ENCODE peak calls at places on chromosomes 5 and 9, in nine cellular contexts. B is HCT116, C is AG04450, X is psoas muscle, J is hepatocyte, G is A549, R is lower lobe of right lung, L is HepG2, E is body of pancreas. Z is an unnamed sample.

GRCh38 chr9:134551657-134552348 is 89.8 kb upstream of the COL5A1 start:
- DNase-seq in B (no peak), C (no peak), X (peak), J (peak), G (peak), R (peak), L (no peak), E (no peak), Z (peak)

GRCh38 chr5:128035689-128036088 is 47.9 kb upstream of the SLC12A2 start:
- DNase-seq in B (no peak), C (no peak), X (no peak), J (no peak), G (no peak), R (no peak), L (no peak), E (no peak), Z (no peak)

GRCh38 chr9:130053109-130053503 is 600 bp upstream of the GPR107 start:
- DNase-seq in B (no peak), C (no peak), X (no peak), J (no peak), G (no peak), R (no peak), L (no peak), E (no peak), Z (no peak)

GRCh38 chr9:84374516-84374915 is 34.0 kb upstream of the SLC28A3 start:
- DNase-seq in B (no peak), C (no peak), X (no peak), J (no peak), G (no peak), R (no peak), L (no peak), E (no peak), Z (no peak)

GRCh38 chr9:134396258-134396742 is 70.0 kb downstream of the RXRA start:
- DNase-seq in B (no peak), C (no peak), X (no peak), J (no peak), G (no peak), R (peak), L (no peak), E (no peak), Z (no peak)

GRCh38 chr5:96703384-96703910 is 41.3 kb downstream of the CAST start:
- DNase-seq in B (no peak), C (no peak), X (no peak), J (peak), G (no peak), R (no peak), L (peak), E (peak), Z (no peak)

GRCh38 chr9:96344458-96345180 is 38.9 kb downstream of the SLC35D2 start:
- DNase-seq in B (peak), C (peak), X (no peak), J (peak), G (peak), R (no peak), L (peak), E (peak), Z (peak)

GRCh38 chr5:10457682-10458574 is 16.2 kb downstream of the ROPN1L start:
- DNase-seq in B (no peak), C (no peak), X (no peak), J (no peak), G (peak), R (no peak), L (no peak), E (no peak), Z (no peak)

GRCh38 chr5:72486371-72486770 is 20.8 kb downstream of the ZNF366 start:
- DNase-seq in B (no peak), C (no peak), X (no peak), J (no peak), G (no peak), R (no peak), L (no peak), E (no peak), Z (no peak)

GRCh38 chr5:177369050-177369912 is 11.6 kb downstream of the RGS14 start:
- DNase-seq in B (no peak), C (no peak), X (no peak), J (peak), G (peak), R (no peak), L (no peak), E (peak), Z (peak)

GRCh38 chr9:114745108-114745848 is 60.6 kb downstream of the TNFSF15 start:
- DNase-seq in B (no peak), C (no peak), X (no peak), J (no peak), G (no peak), R (no peak), L (no peak), E (no peak), Z (no peak)

GRCh38 chr5:60805470-60805869 is 38.6 kb downstream of the ELOVL7 start:
- DNase-seq in B (no peak), C (no peak), X (no peak), J (no peak), G (no peak), R (no peak), L (no peak), E (no peak), Z (peak)

GRCh38 chr9:96219615-96220257 is 82.2 kb downstream of the HSD17B3 start:
- DNase-seq in B (no peak), C (no peak), X (peak), J (peak), G (no peak), R (peak), L (no peak), E (peak), Z (peak)

GRCh38 chr5:134458234-134458633 is 46.6 kb upstream of the CDKN2AIPNL start:
- DNase-seq in B (no peak), C (no peak), X (peak), J (peak), G (no peak), R (peak), L (no peak), E (peak), Z (no peak)

GRCh38 chr9:37430841-37431597 is 8.5 kb downstream of the GRHPR start:
- DNase-seq in B (no peak), C (no peak), X (no peak), J (peak), G (no peak), R (no peak), L (peak), E (no peak), Z (no peak)

GRCh38 chr5:11869203-11869602 is 35.0 kb downstream of the CTNND2 start:
- DNase-seq in B (no peak), C (no peak), X (no peak), J (no peak), G (no peak), R (no peak), L (no peak), E (no peak), Z (no peak)

GRCh38 chr9:776086-776485 is 65.4 kb upstream of the DMRT1 start:
- DNase-seq in B (no peak), C (no peak), X (no peak), J (no peak), G (no peak), R (no peak), L (no peak), E (no peak), Z (no peak)

GRCh38 chr5:147753783-147754182 is 28.7 kb downstream of the JAKMIP2 start:
- DNase-seq in B (no peak), C (no peak), X (no peak), J (no peak), G (no peak), R (no peak), L (no peak), E (no peak), Z (no peak)

GRCh38 chr5:161850491-161850890 is 2.6 kb downstream of the GABRA1 start:
- DNase-seq in B (no peak), C (no peak), X (no peak), J (no peak), G (no peak), R (no peak), L (no peak), E (no peak), Z (no peak)

GRCh38 chr9:13607746-13608445 is 328.4 kb upstream of the MPDZ start:
- DNase-seq in B (no peak), C (no peak), X (no peak), J (peak), G (no peak), R (no peak), L (no peak), E (no peak), Z (no peak)

GRCh38 chr5:179404321-179405053 is 59.2 kb upstream of the ADAMTS2 start:
- DNase-seq in B (no peak), C (no peak), X (no peak), J (peak), G (no peak), R (no peak), L (no peak), E (no peak), Z (no peak)

GRCh38 chr5:76086060-76086459 is 2.9 kb downstream of the SV2C start:
- DNase-seq in B (no peak), C (no peak), X (no peak), J (no peak), G (no peak), R (no peak), L (no peak), E (no peak), Z (no peak)

GRCh38 chr5:156735477-156735876 is 114.6 kb upstream of the PPP1R2B start:
- DNase-seq in B (no peak), C (no peak), X (no peak), J (no peak), G (no peak), R (no peak), L (no peak), E (no peak), Z (no peak)

GRCh38 chr5:134738963-134739661 is 764 bp downstream of the CAMLG start:
- DNase-seq in B (peak), C (no peak), X (no peak), J (peak), G (peak), R (no peak), L (peak), E (peak), Z (peak)

GRCh38 chr9:72978724-72979123 is 25.9 kb upstream of the ALDH1A1 start:
- DNase-seq in B (no peak), C (no peak), X (no peak), J (no peak), G (peak), R (no peak), L (no peak), E (no peak), Z (peak)

GRCh38 chr9:69822091-69822750 is 1.6 kb downstream of the CFAP95 start:
- DNase-seq in B (no peak), C (no peak), X (no peak), J (no peak), G (peak), R (no peak), L (no peak), E (no peak), Z (no peak)

GRCh38 chr9:10062629-10063395 is 550.0 kb downstream of the PTPRD start:
- DNase-seq in B (no peak), C (no peak), X (no peak), J (peak), G (no peak), R (no peak), L (no peak), E (no peak), Z (peak)

GRCh38 chr9:127159949-127160610 is 37.6 kb upstream of the ANGPTL2 start:
- DNase-seq in B (no peak), C (no peak), X (no peak), J (no peak), G (no peak), R (no peak), L (no peak), E (no peak), Z (no peak)

GRCh38 chr5:160508780-160509361 is 87.2 kb downstream of the PTTG1 start:
- DNase-seq in B (peak), C (peak), X (no peak), J (peak), G (peak), R (no peak), L (peak), E (peak), Z (peak)

GRCh38 chr9:127417130-127418036 is 6.8 kb upstream of the ZNF79 start:
- DNase-seq in B (no peak), C (no peak), X (no peak), J (no peak), G (peak), R (no peak), L (no peak), E (no peak), Z (peak)

GRCh38 chr5:13771011-13771571 is 173.4 kb downstream of the DNAH5 start:
- DNase-seq in B (no peak), C (peak), X (no peak), J (no peak), G (no peak), R (no peak), L (no peak), E (no peak), Z (no peak)

GRCh38 chr9:36940881-36941280 is 93.2 kb downstream of the PAX5 start:
- DNase-seq in B (no peak), C (no peak), X (no peak), J (no peak), G (no peak), R (no peak), L (no peak), E (no peak), Z (no peak)

GRCh38 chr5:10674582-10674981 is 86.5 kb downstream of the DAP start:
- DNase-seq in B (no peak), C (no peak), X (no peak), J (no peak), G (no peak), R (no peak), L (no peak), E (no peak), Z (no peak)

GRCh38 chr9:76415154-76415553 is 20.9 kb upstream of the RFK start:
- DNase-seq in B (no peak), C (no peak), X (no peak), J (no peak), G (no peak), R (no peak), L (no peak), E (peak), Z (no peak)

GRCh38 chr5:4989121-4989520 is 151.0 kb upstream of the ADAMTS16 start:
- DNase-seq in B (no peak), C (no peak), X (no peak), J (no peak), G (peak), R (no peak), L (no peak), E (no peak), Z (no peak)

GRCh38 chr5:118698774-118699173 is 289.6 kb downstream of the DTWD2 start:
- DNase-seq in B (no peak), C (no peak), X (no peak), J (no peak), G (no peak), R (no peak), L (no peak), E (no peak), Z (no peak)
- TF ChIP-seq CTCF in B (peak), C (no peak), X (no peak), J (no peak), G (no peak), R (no peak), L (peak), E (no peak), Z (no peak)

DNA sequence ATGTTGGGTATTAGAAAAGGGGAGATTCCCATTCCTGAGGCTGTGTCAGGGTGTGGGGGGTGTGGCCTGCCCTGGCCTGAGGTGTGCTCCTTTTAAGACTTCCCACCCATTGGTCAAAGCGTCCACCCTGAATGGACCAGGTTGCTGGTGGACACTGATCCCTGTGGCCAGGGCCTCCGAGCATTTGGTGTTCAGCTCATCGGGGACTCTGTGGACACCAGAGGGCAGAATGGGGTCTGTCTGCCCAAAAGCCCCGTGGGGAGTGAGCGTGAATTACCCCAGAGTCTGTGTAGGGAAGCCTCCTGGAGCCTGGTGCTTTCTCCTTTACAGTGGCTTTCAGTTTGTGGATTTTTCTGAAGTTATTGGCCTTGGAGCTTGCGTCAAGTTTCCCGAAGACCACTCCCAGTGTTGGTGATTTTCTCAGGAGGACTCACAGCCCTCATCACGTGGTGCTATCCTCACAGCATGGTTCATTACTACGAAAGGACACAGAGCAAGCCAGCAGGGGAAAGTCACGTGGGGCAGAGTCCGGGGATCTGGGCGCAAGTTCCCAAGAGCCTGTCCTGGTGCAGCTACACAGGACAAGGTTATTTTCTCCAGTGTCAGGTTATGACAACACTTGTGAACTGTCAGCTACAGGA is 55.5 kb downstream of the TENT4A start:
- DNase-seq in B (no peak), C (no peak), X (peak), J (no peak), G (no peak), R (no peak), L (peak), E (no peak), Z (no peak)
- H3K27ac ChIP-seq in B (no peak), C (no peak), X (no peak), J (no peak), G (peak), R (no peak), L (no peak), E (no peak), Z (peak)

DNA sequence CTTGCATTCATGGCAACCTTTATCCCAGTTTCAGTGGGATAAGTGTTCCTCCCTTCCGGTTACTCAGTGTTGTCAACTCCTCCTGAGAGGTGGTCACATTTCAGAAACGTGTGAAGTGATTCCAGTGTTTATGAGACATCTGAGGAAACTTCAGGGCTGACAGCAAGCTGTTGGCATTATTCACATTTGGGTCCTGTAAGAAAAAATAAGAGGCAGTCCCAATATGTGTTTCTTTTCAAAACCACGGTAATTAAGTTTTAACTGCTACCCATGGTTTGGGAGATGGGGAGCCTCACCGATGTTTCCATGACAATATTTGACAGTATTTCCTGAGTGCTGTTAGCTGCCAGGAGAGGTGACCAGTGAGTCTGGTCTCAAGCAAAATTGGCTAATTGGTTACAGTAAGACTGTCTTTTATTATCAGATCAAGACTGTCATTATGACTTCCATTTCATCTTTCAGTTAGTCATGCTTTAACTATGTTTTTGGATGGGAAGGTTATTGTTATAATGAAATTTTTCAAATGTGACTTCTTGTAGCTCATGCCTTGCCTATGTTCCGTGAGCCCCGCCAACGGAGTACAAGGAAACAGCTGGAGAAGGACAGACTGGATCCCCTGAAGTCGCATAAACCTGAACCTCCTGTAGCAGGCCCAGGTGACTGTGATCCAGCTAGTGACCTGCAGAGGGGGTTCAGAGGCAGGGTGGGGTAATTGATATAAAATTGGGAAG is 115.3 kb downstream of the GDNF start:
- DNase-seq in B (no peak), C (no peak), X (no peak), J (no peak), G (no peak), R (no peak), L (no peak), E (no peak), Z (no peak)
- TF ChIP-seq CTCF in B (no peak), C (no peak), X (no peak), J (no peak), G (no peak), R (no peak), L (no peak), E (no peak), Z (no peak)

GRCh38 chr5:144194148-144194547 is 23.5 kb downstream of the KCTD16 start:
- DNase-seq in B (no peak), C (no peak), X (no peak), J (no peak), G (no peak), R (no peak), L (no peak), E (no peak), Z (no peak)
- H3K27ac ChIP-seq in B (no peak), C (no peak), X (no peak), J (no peak), G (no peak), R (no peak), L (no peak), E (no peak), Z (no peak)

DNA sequence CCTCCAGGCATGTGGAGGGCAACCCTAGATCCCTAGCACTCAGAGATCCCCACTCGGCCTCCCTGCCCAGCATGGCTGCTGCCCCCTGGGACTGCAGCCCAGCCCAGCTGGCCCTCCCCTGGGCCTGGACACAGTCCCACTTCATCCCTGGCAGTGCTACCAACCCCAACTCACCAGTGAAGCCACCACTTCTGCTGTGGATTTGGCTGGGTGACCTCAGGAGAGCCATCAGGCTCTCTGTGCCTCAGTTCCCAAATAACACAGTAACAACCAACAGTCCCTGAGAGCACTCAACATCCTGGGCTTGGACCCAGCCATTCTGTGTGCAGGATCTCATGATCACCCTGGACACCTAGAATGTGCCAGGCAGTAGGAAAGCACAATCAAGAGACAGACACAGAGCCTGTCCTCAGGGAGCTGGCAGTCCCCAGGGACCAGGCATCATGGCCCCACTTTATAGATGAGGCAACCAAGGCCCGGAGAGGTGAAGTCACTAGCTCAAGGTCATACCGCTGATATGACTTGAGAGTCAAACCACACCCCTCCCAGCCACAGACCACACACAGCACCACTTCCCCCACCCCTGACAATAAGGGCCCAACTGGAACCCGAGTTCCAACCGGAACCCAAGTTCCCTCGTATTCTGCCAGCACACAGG is 4.7 kb upstream of the PSMB7 start:
- DNase-seq in B (no peak), C (no peak), X (no peak), J (no peak), G (no peak), R (no peak), L (no peak), E (no peak), Z (no peak)
- TF ChIP-seq CTCF in B (no peak), C (no peak), X (no peak), J (no peak), G (no peak), R (peak), L (no peak), E (no peak), Z (peak)

GRCh38 chr9:34045903-34046302 is 2.8 kb downstream of the UBAP2 start:
- DNase-seq in B (no peak), C (no peak), X (no peak), J (no peak), G (no peak), R (no peak), L (no peak), E (no peak), Z (no peak)
- H3K27ac ChIP-seq in B (no peak), C (no peak), X (peak), J (no peak), G (no peak), R (no peak), L (no peak), E (no peak), Z (no peak)

DNA sequence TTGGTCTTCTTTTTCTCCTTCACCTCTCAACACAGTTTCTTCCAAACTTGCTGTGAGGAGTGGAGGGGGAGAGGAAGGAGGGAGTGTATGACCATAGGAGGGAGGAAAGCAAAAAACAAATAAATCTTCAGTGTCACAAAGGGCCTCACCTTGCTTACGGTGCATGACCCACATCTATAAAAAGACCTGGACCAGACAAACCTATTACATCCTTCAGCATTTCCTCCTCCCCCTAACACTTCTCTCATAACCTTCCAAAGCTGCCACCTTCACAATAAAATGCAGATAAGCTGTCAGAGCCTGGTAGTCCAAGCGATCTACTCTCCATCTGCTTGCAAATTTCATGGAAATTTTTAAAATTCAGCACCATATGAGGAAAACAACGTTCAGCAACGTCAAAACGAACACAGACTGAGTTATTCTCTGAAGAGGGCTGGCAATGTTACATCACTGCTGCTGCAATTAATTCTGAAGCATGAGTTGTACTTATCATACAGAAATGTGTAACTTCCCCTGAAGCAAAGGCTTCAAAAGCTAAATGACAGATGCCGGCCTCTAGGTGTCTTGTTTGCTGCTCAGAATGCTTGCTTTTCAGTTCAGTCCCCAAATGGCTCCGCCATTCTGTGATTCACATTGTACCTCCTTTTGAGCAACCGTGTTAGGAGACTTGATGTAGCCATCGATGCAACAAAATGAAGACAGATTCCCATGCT is 62.9 kb downstream of the EFNA5 start:
- DNase-seq in B (no peak), C (no peak), X (no peak), J (peak), G (peak), R (no peak), L (no peak), E (no peak), Z (no peak)
- TF ChIP-seq CTCF in B (no peak), C (no peak), X (no peak), J (no peak), G (no peak), R (no peak), L (no peak), E (no peak), Z (no peak)